ENCODE peak calls at places on chromosomes 2 and 18, in eight cellular contexts. One of them, this sample, is unnamed.

GRCh38 chr2:26033270-26033768 is 565 bp upstream of the RAB10 start:
- DNase-seq in GM13977: peak; percentile 48
- DNase-seq in choroid plexus epithelial cell: peak; percentile 89
- DNase-seq in HFFc6: peak; percentile 77
- DNase-seq in NB4: peak; percentile 84
- DNase-seq in astrocyte of the cerebellum: peak; percentile 69
- DNase-seq in HL-60: no peak
- DNase-seq in pancreas: no peak
- DNase-seq in this sample: peak; percentile 74

GRCh38 chr2:196586511-196586991 is 53.0 kb upstream of the CCDC150 start:
- DNase-seq in HFFc6: peak; percentile 94
- DNase-seq in astrocyte of the cerebellum: peak; percentile 92
- DNase-seq in GM13977: no peak
- DNase-seq in HL-60: no peak
- DNase-seq in choroid plexus epithelial cell: peak; percentile 89
- DNase-seq in NB4: no peak
- DNase-seq in pancreas: no peak
- DNase-seq in this sample: no peak

GRCh38 chr2:205627085-205627484 is 55.2 kb upstream of the NRP2 start:
- DNase-seq in HFFc6: no peak
- DNase-seq in HL-60: no peak
- DNase-seq in GM13977: no peak
- DNase-seq in astrocyte of the cerebellum: no peak
- DNase-seq in choroid plexus epithelial cell: no peak
- DNase-seq in NB4: no peak
- DNase-seq in pancreas: no peak
- DNase-seq in this sample: no peak

GRCh38 chr2:147490612-147491261 is 354.1 kb upstream of the ACVR2A start:
- DNase-seq in choroid plexus epithelial cell: no peak
- DNase-seq in HL-60: no peak
- DNase-seq in NB4: no peak
- DNase-seq in GM13977: no peak
- DNase-seq in pancreas: no peak
- DNase-seq in HFFc6: no peak
- DNase-seq in astrocyte of the cerebellum: no peak
- DNase-seq in this sample: no peak

GRCh38 chr2:150133623-150134022 is 353.8 kb downstream of the RND3 start:
- DNase-seq in HFFc6: peak; percentile 90
- DNase-seq in astrocyte of the cerebellum: peak; percentile 80
- DNase-seq in GM13977: peak; percentile 31
- DNase-seq in pancreas: no peak
- DNase-seq in HL-60: no peak
- DNase-seq in choroid plexus epithelial cell: peak; percentile 91
- DNase-seq in NB4: peak; percentile 64
- DNase-seq in this sample: peak; percentile 62

GRCh38 chr2:28274911-28275685 is 117.6 kb upstream of the FOSL2 start:
- DNase-seq in HFFc6: peak; percentile 93
- DNase-seq in NB4: peak; percentile 92
- DNase-seq in GM13977: no peak
- DNase-seq in astrocyte of the cerebellum: peak; percentile 73
- DNase-seq in pancreas: no peak
- DNase-seq in choroid plexus epithelial cell: peak; percentile 98
- DNase-seq in HL-60: peak; percentile 48
- DNase-seq in this sample: peak; percentile 55

GRCh38 chr2:127400897-127401756 is 13.4 kb upstream of the MAP3K2 start:
- DNase-seq in astrocyte of the cerebellum: no peak
- DNase-seq in choroid plexus epithelial cell: peak; percentile 68
- DNase-seq in NB4: no peak
- DNase-seq in GM13977: no peak
- DNase-seq in pancreas: peak; percentile 67
- DNase-seq in HFFc6: peak; percentile 79
- DNase-seq in HL-60: no peak
- DNase-seq in this sample: peak; percentile 62

GRCh38 chr2:229141626-229142025 is 129.5 kb downstream of the PID1 start:
- DNase-seq in choroid plexus epithelial cell: peak; percentile 75
- DNase-seq in pancreas: no peak
- DNase-seq in HFFc6: peak; percentile 72
- DNase-seq in NB4: no peak
- DNase-seq in HL-60: no peak
- DNase-seq in GM13977: no peak
- DNase-seq in astrocyte of the cerebellum: peak; percentile 3
- DNase-seq in this sample: no peak

GRCh38 chr2:72117718-72118117 is 29.9 kb downstream of the CYP26B1 start:
- DNase-seq in GM13977: no peak
- DNase-seq in HFFc6: no peak
- DNase-seq in pancreas: no peak
- DNase-seq in choroid plexus epithelial cell: no peak
- DNase-seq in NB4: no peak
- DNase-seq in astrocyte of the cerebellum: no peak
- DNase-seq in HL-60: no peak
- DNase-seq in this sample: no peak

GRCh38 chr2:148021059-148021985 is at the start of gene MBD5:
- DNase-seq in astrocyte of the cerebellum: no peak
- DNase-seq in NB4: peak; percentile 70
- DNase-seq in HL-60: peak; percentile 49
- DNase-seq in HFFc6: peak; percentile 54
- DNase-seq in pancreas: peak; percentile 46
- DNase-seq in GM13977: peak; percentile 34
- DNase-seq in choroid plexus epithelial cell: peak; percentile 73
- DNase-seq in this sample: peak; percentile 14

GRCh38 chr18:24019641-24020331 is 5.2 kb downstream of the TTC39C start:
- DNase-seq in pancreas: no peak
- DNase-seq in NB4: no peak
- DNase-seq in GM13977: peak; percentile 75
- DNase-seq in HFFc6: no peak
- DNase-seq in astrocyte of the cerebellum: peak; percentile 2
- DNase-seq in HL-60: peak; percentile 66
- DNase-seq in choroid plexus epithelial cell: no peak
- DNase-seq in this sample: no peak

GRCh38 chr2:134002391-134002790 is 251.5 kb upstream of the MGAT5 start:
- DNase-seq in astrocyte of the cerebellum: no peak
- DNase-seq in GM13977: no peak
- DNase-seq in choroid plexus epithelial cell: no peak
- DNase-seq in NB4: no peak
- DNase-seq in HFFc6: peak; percentile 58
- DNase-seq in HL-60: no peak
- DNase-seq in pancreas: no peak
- DNase-seq in this sample: no peak

GRCh38 chr2:40786636-40787035 is 334.7 kb upstream of the SLC8A1 start:
- DNase-seq in NB4: no peak
- DNase-seq in pancreas: no peak
- DNase-seq in HFFc6: no peak
- DNase-seq in choroid plexus epithelial cell: no peak
- DNase-seq in HL-60: no peak
- DNase-seq in astrocyte of the cerebellum: no peak
- DNase-seq in GM13977: no peak
- DNase-seq in this sample: no peak

GRCh38 chr2:162184796-162185195 is 32.7 kb upstream of the GCG start:
- DNase-seq in GM13977: no peak
- DNase-seq in HL-60: no peak
- DNase-seq in astrocyte of the cerebellum: no peak
- DNase-seq in pancreas: no peak
- DNase-seq in HFFc6: no peak
- DNase-seq in NB4: no peak
- DNase-seq in choroid plexus epithelial cell: no peak
- DNase-seq in this sample: no peak

GRCh38 chr2:36650031-36650430 is 46.5 kb upstream of the VIT start:
- DNase-seq in GM13977: peak; percentile 23
- DNase-seq in NB4: peak; percentile 40
- DNase-seq in pancreas: no peak
- DNase-seq in HFFc6: peak; percentile 73
- DNase-seq in HL-60: no peak
- DNase-seq in astrocyte of the cerebellum: no peak
- DNase-seq in choroid plexus epithelial cell: peak; percentile 76
- DNase-seq in this sample: peak; percentile 61

GRCh38 chr2:99544608-99545007 is 54.8 kb upstream of the REV1 start:
- DNase-seq in GM13977: no peak
- DNase-seq in pancreas: no peak
- DNase-seq in HL-60: no peak
- DNase-seq in astrocyte of the cerebellum: no peak
- DNase-seq in HFFc6: no peak
- DNase-seq in choroid plexus epithelial cell: no peak
- DNase-seq in NB4: no peak
- DNase-seq in this sample: no peak

DNA sequence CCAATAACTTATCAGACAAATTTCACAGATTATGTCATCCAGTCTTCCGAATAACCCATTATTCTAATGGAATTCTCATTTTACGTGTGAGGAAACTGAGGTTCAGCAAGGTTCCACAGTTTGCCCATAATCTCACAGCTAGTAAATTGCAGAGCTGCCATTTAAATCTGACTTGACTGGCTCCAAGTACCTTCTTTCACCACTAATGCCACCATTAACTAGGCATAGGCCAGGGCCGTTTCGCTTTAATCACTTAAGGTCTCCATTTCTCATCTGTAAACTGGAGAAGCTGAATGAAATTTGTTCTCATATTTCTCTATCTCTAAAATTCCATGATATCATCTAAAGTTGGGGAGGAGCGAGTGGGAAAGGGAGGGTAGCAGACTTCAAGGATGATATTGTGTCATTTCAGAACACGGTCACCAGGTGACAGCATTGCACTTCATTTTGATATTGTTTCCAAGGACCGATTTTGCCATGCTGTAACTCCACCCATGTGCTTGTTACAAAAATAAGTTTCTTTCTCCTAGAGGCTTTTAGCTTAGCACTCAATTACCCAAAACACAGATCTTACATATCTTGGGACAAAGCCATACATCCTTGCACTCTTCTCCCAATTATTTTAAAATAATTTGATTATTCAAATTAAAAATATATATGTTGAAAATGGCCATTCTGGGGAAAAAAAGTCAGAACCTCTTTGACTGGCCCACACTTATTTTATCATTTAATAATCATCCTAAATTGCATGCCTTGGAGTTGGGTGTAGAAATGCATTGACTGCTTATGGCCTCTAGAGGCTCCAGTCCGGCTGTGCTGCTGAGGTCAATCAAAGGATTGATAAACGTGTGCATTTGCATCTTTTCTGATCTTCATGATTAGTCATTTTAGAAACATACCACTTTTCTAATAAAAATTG is 123.8 kb downstream of the AKAIN1 start:
- DNase-seq in HL-60: peak; percentile 44
- DNase-seq in astrocyte of the cerebellum: no peak
- DNase-seq in NB4: peak; percentile 58
- DNase-seq in HFFc6: peak; percentile 19
- DNase-seq in GM13977: peak; percentile 36
- DNase-seq in choroid plexus epithelial cell: peak; percentile 44
- DNase-seq in pancreas: no peak
- DNase-seq in this sample: peak; percentile 37
- TF ChIP-seq CTCF in HL-60: peak; percentile 58
- TF ChIP-seq CTCF in astrocyte of the cerebellum: peak; percentile 32
- TF ChIP-seq CTCF in NB4: peak; percentile 26
- TF ChIP-seq CTCF in HFFc6: peak; percentile 68
- TF ChIP-seq CTCF in GM13977: peak; percentile 70
- TF ChIP-seq CTCF in choroid plexus epithelial cell: peak; percentile 52
- TF ChIP-seq CTCF in pancreas: no peak
- TF ChIP-seq CTCF in this sample: peak; percentile 66

DNA sequence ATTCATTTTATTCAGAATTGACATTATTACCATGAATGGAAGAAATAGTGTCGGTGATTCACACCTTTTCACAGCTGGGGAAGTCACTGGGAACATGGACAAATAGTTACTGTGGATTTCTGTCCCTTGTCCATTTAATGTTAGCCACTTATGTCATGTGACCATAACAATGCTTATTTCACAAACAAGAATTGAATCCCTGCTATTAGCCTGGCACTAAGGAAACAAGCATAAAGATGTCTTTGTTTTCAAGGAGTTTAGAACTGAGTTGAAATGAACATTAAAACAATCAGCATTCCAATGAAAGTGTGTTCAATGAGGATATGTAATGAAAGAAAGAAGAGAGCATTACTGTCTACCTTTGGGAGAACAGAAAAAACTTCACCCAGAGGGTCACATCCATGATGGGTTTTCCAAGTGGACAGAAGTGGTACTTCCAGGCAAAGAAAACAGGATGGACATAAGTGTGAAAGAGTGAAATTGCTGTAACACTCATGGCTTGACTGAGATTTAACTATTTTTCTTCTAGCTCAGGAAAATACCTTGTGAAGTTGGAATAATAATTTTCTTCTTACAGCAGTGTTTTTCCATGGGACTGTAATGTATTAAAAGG is 324.5 kb upstream of the UBE2E3 start:
- DNase-seq in HFFc6: no peak
- DNase-seq in astrocyte of the cerebellum: no peak
- DNase-seq in GM13977: no peak
- DNase-seq in pancreas: no peak
- DNase-seq in choroid plexus epithelial cell: no peak
- DNase-seq in HL-60: no peak
- DNase-seq in NB4: no peak
- DNase-seq in this sample: no peak
- TF ChIP-seq CTCF in HFFc6: peak; percentile 75
- TF ChIP-seq CTCF in astrocyte of the cerebellum: peak; percentile 37
- TF ChIP-seq CTCF in GM13977: no peak
- TF ChIP-seq CTCF in pancreas: no peak
- TF ChIP-seq CTCF in choroid plexus epithelial cell: peak; percentile 24
- TF ChIP-seq CTCF in HL-60: no peak
- TF ChIP-seq CTCF in NB4: no peak
- TF ChIP-seq CTCF in this sample: peak; percentile 29

DNA sequence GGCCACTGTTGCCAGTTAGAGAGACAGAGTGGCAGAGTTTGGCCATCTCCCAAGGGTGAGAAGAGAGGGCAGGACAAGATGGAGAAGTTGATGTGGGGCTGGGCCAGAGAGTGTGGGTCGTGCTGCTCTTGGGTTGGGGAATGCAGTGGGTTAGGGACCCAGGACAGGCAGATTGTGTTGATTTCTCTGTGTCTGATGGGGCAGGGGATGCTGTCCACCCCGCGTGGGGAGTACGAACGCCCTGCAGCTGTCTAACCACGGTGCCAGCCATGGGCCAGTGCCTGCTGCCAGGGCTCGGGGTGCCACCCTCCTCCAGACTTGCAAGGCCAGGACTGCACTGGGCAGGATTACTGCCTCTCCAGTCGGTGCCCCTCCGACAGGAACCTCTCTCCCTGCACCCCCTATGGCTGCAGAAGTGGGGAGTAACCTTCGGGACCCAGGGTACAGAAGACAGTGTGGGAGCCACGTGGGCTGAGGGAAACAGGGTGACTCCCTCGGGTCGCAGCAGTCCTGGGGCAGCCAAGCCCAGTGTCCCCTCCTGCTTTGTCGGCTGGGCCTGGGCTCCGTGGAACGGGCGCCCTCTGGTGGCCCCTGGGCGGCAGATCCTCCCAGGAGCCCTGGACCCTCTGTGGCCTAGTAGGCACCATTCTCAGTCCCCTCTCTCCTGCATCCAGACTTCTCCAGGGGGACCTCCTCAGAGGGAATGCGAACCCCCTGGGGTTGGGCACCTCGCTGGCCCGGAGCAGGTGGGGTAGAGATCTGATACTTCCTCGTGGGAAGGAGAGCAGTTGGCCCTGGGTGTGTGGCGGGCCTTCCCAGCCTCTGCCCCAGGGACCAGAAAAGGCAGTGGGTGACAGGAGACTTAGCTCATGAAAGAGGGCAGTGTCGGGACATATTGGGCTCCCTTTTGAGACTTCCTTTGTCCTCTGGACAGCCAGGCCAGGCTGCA is 2.7 kb downstream of the GPC1 start:
- DNase-seq in choroid plexus epithelial cell: peak; percentile 64
- DNase-seq in astrocyte of the cerebellum: peak; percentile 15
- DNase-seq in pancreas: peak; percentile 89
- DNase-seq in NB4: peak; percentile 74
- DNase-seq in GM13977: peak; percentile 92
- DNase-seq in HFFc6: peak; percentile 39
- DNase-seq in HL-60: peak; percentile 33
- DNase-seq in this sample: peak; percentile 86
- TF ChIP-seq CTCF in choroid plexus epithelial cell: peak; percentile 97
- TF ChIP-seq CTCF in astrocyte of the cerebellum: peak; percentile 95
- TF ChIP-seq CTCF in pancreas: peak; percentile 98
- TF ChIP-seq CTCF in NB4: peak; percentile 91
- TF ChIP-seq CTCF in GM13977: peak; percentile 96
- TF ChIP-seq CTCF in HFFc6: peak; percentile 99
- TF ChIP-seq CTCF in HL-60: peak; percentile 93
- TF ChIP-seq CTCF in this sample: peak; percentile 92

GRCh38 chr2:46410273-46411244 is 68.8 kb upstream of the TMEM247 start:
- DNase-seq in GM13977: no peak
- DNase-seq in pancreas: no peak
- DNase-seq in HL-60: no peak
- DNase-seq in HFFc6: no peak
- DNase-seq in astrocyte of the cerebellum: no peak
- DNase-seq in NB4: no peak
- DNase-seq in choroid plexus epithelial cell: no peak
- DNase-seq in this sample: no peak
- TF ChIP-seq CTCF in GM13977: no peak
- TF ChIP-seq CTCF in pancreas: no peak
- TF ChIP-seq CTCF in HL-60: no peak
- TF ChIP-seq CTCF in HFFc6: no peak
- TF ChIP-seq CTCF in astrocyte of the cerebellum: no peak
- TF ChIP-seq CTCF in NB4: no peak
- TF ChIP-seq CTCF in choroid plexus epithelial cell: no peak
- TF ChIP-seq CTCF in this sample: no peak

This sample was measured in Calu3.